ENCODE peak calls at places on chromosomes 7 and 10, in eight cellular contexts. One of them, this sample, is unnamed.

GRCh38 chr7:108497082-108497725 is 28.7 kb downstream of the PNPLA8 start:
- DNase-seq in thoracic aorta: no peak
- DNase-seq in NCI-H2171: peak
- DNase-seq in AG10803: peak
- DNase-seq in stimulated activated CD4-positive, alpha-beta T cell treated with anti-CD3 and anti-CD28 coated beads, TNF-alpha, amount 100 ng/mL, for 24 hours: peak
- DNase-seq in AG09319: peak
- DNase-seq in midbrain: peak
- DNase-seq in activated T-cell treated with anti-CD3 and anti-CD28 coated beads, Interleukin-2, amount 50 U/mL, for 1 hour: no peak
- DNase-seq in this sample: no peak

GRCh38 chr10:78222096-78222790 is 188.6 kb downstream of the RPS24 start:
- DNase-seq in thoracic aorta: no peak
- DNase-seq in NCI-H2171: no peak
- DNase-seq in AG10803: no peak
- DNase-seq in stimulated activated CD4-positive, alpha-beta T cell treated with anti-CD3 and anti-CD28 coated beads, TNF-alpha, amount 100 ng/mL, for 24 hours: no peak
- DNase-seq in AG09319: no peak
- DNase-seq in midbrain: no peak
- DNase-seq in activated T-cell treated with anti-CD3 and anti-CD28 coated beads, Interleukin-2, amount 50 U/mL, for 1 hour: no peak
- DNase-seq in this sample: no peak

GRCh38 chr10:72692897-72693598 is 1.1 kb downstream of the MCU start:
- DNase-seq in thoracic aorta: no peak
- DNase-seq in NCI-H2171: no peak
- DNase-seq in AG10803: peak
- DNase-seq in stimulated activated CD4-positive, alpha-beta T cell treated with anti-CD3 and anti-CD28 coated beads, TNF-alpha, amount 100 ng/mL, for 24 hours: no peak
- DNase-seq in AG09319: no peak
- DNase-seq in midbrain: no peak
- DNase-seq in activated T-cell treated with anti-CD3 and anti-CD28 coated beads, Interleukin-2, amount 50 U/mL, for 1 hour: no peak
- DNase-seq in this sample: no peak

GRCh38 chr10:15595260-15595659 is 124.5 kb downstream of the ITGA8 start:
- DNase-seq in thoracic aorta: no peak
- DNase-seq in NCI-H2171: no peak
- DNase-seq in AG10803: no peak
- DNase-seq in stimulated activated CD4-positive, alpha-beta T cell treated with anti-CD3 and anti-CD28 coated beads, TNF-alpha, amount 100 ng/mL, for 24 hours: no peak
- DNase-seq in AG09319: no peak
- DNase-seq in midbrain: no peak
- DNase-seq in activated T-cell treated with anti-CD3 and anti-CD28 coated beads, Interleukin-2, amount 50 U/mL, for 1 hour: no peak
- DNase-seq in this sample: no peak

GRCh38 chr10:11521860-11522259 is 89.6 kb downstream of the USP6NL start:
- DNase-seq in thoracic aorta: no peak
- DNase-seq in NCI-H2171: no peak
- DNase-seq in AG10803: peak
- DNase-seq in stimulated activated CD4-positive, alpha-beta T cell treated with anti-CD3 and anti-CD28 coated beads, TNF-alpha, amount 100 ng/mL, for 24 hours: no peak
- DNase-seq in AG09319: no peak
- DNase-seq in midbrain: no peak
- DNase-seq in activated T-cell treated with anti-CD3 and anti-CD28 coated beads, Interleukin-2, amount 50 U/mL, for 1 hour: no peak
- DNase-seq in this sample: no peak

GRCh38 chr7:24653316-24654085 is 80.2 kb downstream of the PALS2 start:
- DNase-seq in thoracic aorta: no peak
- DNase-seq in NCI-H2171: no peak
- DNase-seq in AG10803: peak
- DNase-seq in stimulated activated CD4-positive, alpha-beta T cell treated with anti-CD3 and anti-CD28 coated beads, TNF-alpha, amount 100 ng/mL, for 24 hours: no peak
- DNase-seq in AG09319: no peak
- DNase-seq in midbrain: peak
- DNase-seq in activated T-cell treated with anti-CD3 and anti-CD28 coated beads, Interleukin-2, amount 50 U/mL, for 1 hour: no peak
- DNase-seq in this sample: no peak

GRCh38 chr10:90161-90560 is 41.1 kb upstream of the TUBB8 start:
- DNase-seq in thoracic aorta: no peak
- DNase-seq in NCI-H2171: no peak
- DNase-seq in AG10803: no peak
- DNase-seq in stimulated activated CD4-positive, alpha-beta T cell treated with anti-CD3 and anti-CD28 coated beads, TNF-alpha, amount 100 ng/mL, for 24 hours: no peak
- DNase-seq in AG09319: no peak
- DNase-seq in midbrain: no peak
- DNase-seq in activated T-cell treated with anti-CD3 and anti-CD28 coated beads, Interleukin-2, amount 50 U/mL, for 1 hour: no peak
- DNase-seq in this sample: no peak

GRCh38 chr10:117266400-117266799 is 25.5 kb downstream of the SLC18A2 start:
- DNase-seq in thoracic aorta: no peak
- DNase-seq in NCI-H2171: no peak
- DNase-seq in AG10803: no peak
- DNase-seq in stimulated activated CD4-positive, alpha-beta T cell treated with anti-CD3 and anti-CD28 coated beads, TNF-alpha, amount 100 ng/mL, for 24 hours: no peak
- DNase-seq in AG09319: no peak
- DNase-seq in midbrain: no peak
- DNase-seq in activated T-cell treated with anti-CD3 and anti-CD28 coated beads, Interleukin-2, amount 50 U/mL, for 1 hour: no peak
- DNase-seq in this sample: no peak

GRCh38 chr10:51522858-51523257 is 176.5 kb downstream of the CSTF2T start:
- DNase-seq in thoracic aorta: no peak
- DNase-seq in NCI-H2171: no peak
- DNase-seq in AG10803: peak
- DNase-seq in stimulated activated CD4-positive, alpha-beta T cell treated with anti-CD3 and anti-CD28 coated beads, TNF-alpha, amount 100 ng/mL, for 24 hours: no peak
- DNase-seq in AG09319: no peak
- DNase-seq in midbrain: no peak
- DNase-seq in activated T-cell treated with anti-CD3 and anti-CD28 coated beads, Interleukin-2, amount 50 U/mL, for 1 hour: no peak
- DNase-seq in this sample: no peak

GRCh38 chr7:93973134-93973533 is 31.0 kb downstream of the BET1 start:
- DNase-seq in thoracic aorta: no peak
- DNase-seq in NCI-H2171: no peak
- DNase-seq in AG10803: peak
- DNase-seq in stimulated activated CD4-positive, alpha-beta T cell treated with anti-CD3 and anti-CD28 coated beads, TNF-alpha, amount 100 ng/mL, for 24 hours: no peak
- DNase-seq in AG09319: no peak
- DNase-seq in midbrain: no peak
- DNase-seq in activated T-cell treated with anti-CD3 and anti-CD28 coated beads, Interleukin-2, amount 50 U/mL, for 1 hour: no peak
- DNase-seq in this sample: no peak

GRCh38 chr7:13794581-13794980 is 194.9 kb downstream of the ETV1 start:
- DNase-seq in thoracic aorta: no peak
- DNase-seq in NCI-H2171: no peak
- DNase-seq in AG10803: peak
- DNase-seq in stimulated activated CD4-positive, alpha-beta T cell treated with anti-CD3 and anti-CD28 coated beads, TNF-alpha, amount 100 ng/mL, for 24 hours: no peak
- DNase-seq in AG09319: no peak
- DNase-seq in midbrain: no peak
- DNase-seq in activated T-cell treated with anti-CD3 and anti-CD28 coated beads, Interleukin-2, amount 50 U/mL, for 1 hour: no peak
- DNase-seq in this sample: no peak

GRCh38 chr7:52639981-52640380 is 395.5 kb upstream of the POM121L12 start:
- DNase-seq in thoracic aorta: no peak
- DNase-seq in NCI-H2171: no peak
- DNase-seq in AG10803: no peak
- DNase-seq in stimulated activated CD4-positive, alpha-beta T cell treated with anti-CD3 and anti-CD28 coated beads, TNF-alpha, amount 100 ng/mL, for 24 hours: no peak
- DNase-seq in AG09319: no peak
- DNase-seq in midbrain: no peak
- DNase-seq in activated T-cell treated with anti-CD3 and anti-CD28 coated beads, Interleukin-2, amount 50 U/mL, for 1 hour: no peak
- DNase-seq in this sample: no peak

GRCh38 chr7:142626420-142627035 is 122.7 kb upstream of the PRSS1 start:
- DNase-seq in thoracic aorta: no peak
- DNase-seq in NCI-H2171: peak
- DNase-seq in AG10803: peak
- DNase-seq in stimulated activated CD4-positive, alpha-beta T cell treated with anti-CD3 and anti-CD28 coated beads, TNF-alpha, amount 100 ng/mL, for 24 hours: peak
- DNase-seq in AG09319: no peak
- DNase-seq in midbrain: peak
- DNase-seq in activated T-cell treated with anti-CD3 and anti-CD28 coated beads, Interleukin-2, amount 50 U/mL, for 1 hour: peak
- DNase-seq in this sample: peak

GRCh38 chr10:7111089-7111488 is 299.7 kb downstream of the SFMBT2 start:
- DNase-seq in thoracic aorta: no peak
- DNase-seq in NCI-H2171: no peak
- DNase-seq in AG10803: no peak
- DNase-seq in stimulated activated CD4-positive, alpha-beta T cell treated with anti-CD3 and anti-CD28 coated beads, TNF-alpha, amount 100 ng/mL, for 24 hours: no peak
- DNase-seq in AG09319: no peak
- DNase-seq in midbrain: no peak
- DNase-seq in activated T-cell treated with anti-CD3 and anti-CD28 coated beads, Interleukin-2, amount 50 U/mL, for 1 hour: no peak
- DNase-seq in this sample: no peak

GRCh38 chr10:31939797-31940708 is 11.4 kb upstream of the ARHGAP12 start:
- DNase-seq in thoracic aorta: no peak
- DNase-seq in NCI-H2171: no peak
- DNase-seq in AG10803: no peak
- DNase-seq in stimulated activated CD4-positive, alpha-beta T cell treated with anti-CD3 and anti-CD28 coated beads, TNF-alpha, amount 100 ng/mL, for 24 hours: no peak
- DNase-seq in AG09319: no peak
- DNase-seq in midbrain: no peak
- DNase-seq in activated T-cell treated with anti-CD3 and anti-CD28 coated beads, Interleukin-2, amount 50 U/mL, for 1 hour: no peak
- DNase-seq in this sample: no peak